ENCODE peak calls at places on chromosomes 5 and 9, in seven cellular contexts. One of them, this sample, is unnamed. For H3K27me3, the result is how much of the 10 kb centered on the place peaks cover.

GRCh38 chr5:133421394-133421793 is 190.9 kb downstream of the FSTL4 start:
- DNase-seq in fibroblast of lung: peak
- DNase-seq in HCT116: no peak
- DNase-seq in astrocyte: peak
- DNase-seq in GM23248: peak
- DNase-seq in PC-3: peak
- DNase-seq in IMR-90: no peak
- DNase-seq in this sample: peak

GRCh38 chr5:141952030-141952429 is 6.0 kb downstream of the PCDH12 start:
- DNase-seq in fibroblast of lung: no peak
- DNase-seq in HCT116: no peak
- DNase-seq in astrocyte: no peak
- DNase-seq in GM23248: no peak
- DNase-seq in PC-3: no peak
- DNase-seq in IMR-90: no peak
- DNase-seq in this sample: no peak

GRCh38 chr5:39024005-39024404 is 50.2 kb downstream of the RICTOR start:
- DNase-seq in fibroblast of lung: peak
- DNase-seq in HCT116: no peak
- DNase-seq in astrocyte: no peak
- DNase-seq in GM23248: no peak
- DNase-seq in PC-3: no peak
- DNase-seq in IMR-90: no peak
- DNase-seq in this sample: no peak

GRCh38 chr9:121620777-121621437 is 30.5 kb upstream of the DAB2IP start:
- DNase-seq in fibroblast of lung: peak
- DNase-seq in HCT116: no peak
- DNase-seq in astrocyte: no peak
- DNase-seq in GM23248: peak
- DNase-seq in PC-3: no peak
- DNase-seq in IMR-90: no peak
- DNase-seq in this sample: peak

GRCh38 chr5:32504923-32505596 is 60.5 kb upstream of the ZFR start:
- DNase-seq in fibroblast of lung: peak
- DNase-seq in HCT116: no peak
- DNase-seq in astrocyte: peak
- DNase-seq in GM23248: peak
- DNase-seq in PC-3: no peak
- DNase-seq in IMR-90: peak
- DNase-seq in this sample: peak

GRCh38 chr5:77635617-77636422 is 2.7 kb downstream of the OTP start:
- DNase-seq in fibroblast of lung: no peak
- DNase-seq in HCT116: no peak
- DNase-seq in astrocyte: no peak
- DNase-seq in GM23248: no peak
- DNase-seq in PC-3: peak
- DNase-seq in IMR-90: no peak
- DNase-seq in this sample: no peak

GRCh38 chr5:181181650-181182565 is 23.1 kb downstream of the TRIM7 start:
- DNase-seq in fibroblast of lung: peak
- DNase-seq in HCT116: peak
- DNase-seq in astrocyte: peak
- DNase-seq in GM23248: peak
- DNase-seq in PC-3: peak
- DNase-seq in IMR-90: peak
- DNase-seq in this sample: peak

GRCh38 chr9:14992516-14992915 is 82.3 kb upstream of the FREM1 start:
- DNase-seq in fibroblast of lung: no peak
- DNase-seq in HCT116: no peak
- DNase-seq in astrocyte: no peak
- DNase-seq in GM23248: peak
- DNase-seq in PC-3: no peak
- DNase-seq in IMR-90: no peak
- DNase-seq in this sample: no peak

GRCh38 chr5:14492341-14492964 is 89.1 kb upstream of the OTULINL start:
- DNase-seq in fibroblast of lung: no peak
- DNase-seq in HCT116: no peak
- DNase-seq in astrocyte: no peak
- DNase-seq in GM23248: no peak
- DNase-seq in PC-3: no peak
- DNase-seq in IMR-90: no peak
- DNase-seq in this sample: no peak

GRCh38 chr9:70054546-70054945 is 10.9 kb downstream of the MAMDC2 start:
- DNase-seq in fibroblast of lung: peak
- DNase-seq in HCT116: no peak
- DNase-seq in astrocyte: no peak
- DNase-seq in GM23248: no peak
- DNase-seq in PC-3: no peak
- DNase-seq in IMR-90: no peak
- DNase-seq in this sample: no peak

GRCh38 chr5:73853091-73853490 is 227.1 kb downstream of the ARHGEF28 start:
- DNase-seq in fibroblast of lung: peak
- DNase-seq in HCT116: no peak
- DNase-seq in astrocyte: peak
- DNase-seq in GM23248: peak
- DNase-seq in PC-3: peak
- DNase-seq in IMR-90: peak
- DNase-seq in this sample: no peak

GRCh38 chr9:101429736-101430135 is 5.8 kb downstream of the ALDOB start:
- DNase-seq in fibroblast of lung: no peak
- DNase-seq in HCT116: no peak
- DNase-seq in astrocyte: no peak
- DNase-seq in GM23248: no peak
- DNase-seq in PC-3: no peak
- DNase-seq in IMR-90: no peak
- DNase-seq in this sample: no peak

GRCh38 chr5:150567031-150567680 is 59.2 kb downstream of the NDST1 start:
- DNase-seq in fibroblast of lung: peak
- DNase-seq in HCT116: no peak
- DNase-seq in astrocyte: peak
- DNase-seq in GM23248: peak
- DNase-seq in PC-3: no peak
- DNase-seq in IMR-90: peak
- DNase-seq in this sample: no peak

GRCh38 chr5:127011151-127011550 is 19.2 kb downstream of the MARCHF3 start:
- DNase-seq in fibroblast of lung: peak
- DNase-seq in HCT116: no peak
- DNase-seq in astrocyte: peak
- DNase-seq in GM23248: peak
- DNase-seq in PC-3: peak
- DNase-seq in IMR-90: peak
- DNase-seq in this sample: no peak

GRCh38 chr5:86981898-86982297 is 285.8 kb upstream of the RASA1 start:
- DNase-seq in fibroblast of lung: no peak
- DNase-seq in HCT116: no peak
- DNase-seq in astrocyte: no peak
- DNase-seq in GM23248: no peak
- DNase-seq in PC-3: peak
- DNase-seq in IMR-90: no peak
- DNase-seq in this sample: no peak

GRCh38 chr5:136192526-136193395 is at the start of gene SMIM32:
- DNase-seq in fibroblast of lung: peak
- DNase-seq in HCT116: no peak
- DNase-seq in astrocyte: no peak
- DNase-seq in GM23248: peak
- DNase-seq in PC-3: no peak
- DNase-seq in IMR-90: no peak
- DNase-seq in this sample: no peak

GRCh38 chr9:134205636-134206316 is 41.4 kb upstream of the RNU6ATAC start:
- DNase-seq in fibroblast of lung: peak
- DNase-seq in HCT116: no peak
- DNase-seq in astrocyte: peak
- DNase-seq in GM23248: peak
- DNase-seq in PC-3: no peak
- DNase-seq in IMR-90: peak
- DNase-seq in this sample: peak

GRCh38 chr9:133830310-133830709 is 92.2 kb upstream of the SARDH start:
- DNase-seq in fibroblast of lung: no peak
- DNase-seq in HCT116: no peak
- DNase-seq in astrocyte: no peak
- DNase-seq in GM23248: peak
- DNase-seq in PC-3: no peak
- DNase-seq in IMR-90: peak
- DNase-seq in this sample: no peak

GRCh38 chr5:36393656-36394438 is 92.1 kb upstream of the RANBP3L start:
- DNase-seq in fibroblast of lung: no peak
- DNase-seq in HCT116: no peak
- DNase-seq in astrocyte: no peak
- DNase-seq in GM23248: no peak
- DNase-seq in PC-3: peak
- DNase-seq in IMR-90: no peak
- DNase-seq in this sample: no peak

GRCh38 chr5:36389245-36389644 is 87.5 kb upstream of the RANBP3L start:
- DNase-seq in fibroblast of lung: no peak
- DNase-seq in HCT116: no peak
- DNase-seq in astrocyte: no peak
- DNase-seq in GM23248: no peak
- DNase-seq in PC-3: no peak
- DNase-seq in IMR-90: no peak
- DNase-seq in this sample: no peak

GRCh38 chr5:36392818-36393217 is 91.1 kb upstream of the RANBP3L start:
- DNase-seq in fibroblast of lung: peak
- DNase-seq in HCT116: no peak
- DNase-seq in astrocyte: peak
- DNase-seq in GM23248: peak
- DNase-seq in PC-3: peak
- DNase-seq in IMR-90: peak
- DNase-seq in this sample: no peak

GRCh38 chr5:36390640-36391039 is 88.9 kb upstream of the RANBP3L start:
- DNase-seq in fibroblast of lung: no peak
- DNase-seq in HCT116: no peak
- DNase-seq in astrocyte: no peak
- DNase-seq in GM23248: no peak
- DNase-seq in PC-3: no peak
- DNase-seq in IMR-90: no peak
- DNase-seq in this sample: no peak

DNA sequence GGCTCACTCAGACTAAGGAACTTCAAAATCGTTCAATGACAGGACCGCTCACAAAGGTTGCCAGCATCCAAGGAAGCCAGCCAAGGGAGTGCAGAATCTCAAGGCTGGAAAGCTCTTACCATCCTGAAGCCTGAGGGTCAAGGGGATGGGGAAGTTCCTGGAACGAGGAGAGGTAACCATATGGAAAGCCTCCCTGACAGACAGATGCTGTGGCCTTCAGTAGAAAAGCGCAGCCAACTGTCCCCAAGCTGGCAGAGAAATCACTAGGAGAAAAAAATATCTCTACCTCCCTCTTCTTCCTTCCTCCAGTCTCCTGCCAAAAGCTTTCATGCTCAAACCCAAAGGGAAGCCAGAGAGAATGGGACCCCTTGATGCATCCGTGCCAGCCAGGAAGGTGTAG is 90.5 kb upstream of the RANBP3L start:
- DNase-seq in fibroblast of lung: no peak
- DNase-seq in HCT116: no peak
- DNase-seq in astrocyte: no peak
- DNase-seq in GM23248: no peak
- DNase-seq in PC-3: no peak
- DNase-seq in IMR-90: no peak
- DNase-seq in this sample: no peak
- H3K9ac ChIP-seq in fibroblast of lung: no peak
- H3K9ac ChIP-seq in HCT116: no peak
- H3K9ac ChIP-seq in astrocyte: no peak
- H3K9ac ChIP-seq in GM23248: no peak
- H3K9ac ChIP-seq in PC-3: no peak
- H3K9ac ChIP-seq in IMR-90: no peak
- H3K9ac ChIP-seq in this sample: no peak

DNA sequence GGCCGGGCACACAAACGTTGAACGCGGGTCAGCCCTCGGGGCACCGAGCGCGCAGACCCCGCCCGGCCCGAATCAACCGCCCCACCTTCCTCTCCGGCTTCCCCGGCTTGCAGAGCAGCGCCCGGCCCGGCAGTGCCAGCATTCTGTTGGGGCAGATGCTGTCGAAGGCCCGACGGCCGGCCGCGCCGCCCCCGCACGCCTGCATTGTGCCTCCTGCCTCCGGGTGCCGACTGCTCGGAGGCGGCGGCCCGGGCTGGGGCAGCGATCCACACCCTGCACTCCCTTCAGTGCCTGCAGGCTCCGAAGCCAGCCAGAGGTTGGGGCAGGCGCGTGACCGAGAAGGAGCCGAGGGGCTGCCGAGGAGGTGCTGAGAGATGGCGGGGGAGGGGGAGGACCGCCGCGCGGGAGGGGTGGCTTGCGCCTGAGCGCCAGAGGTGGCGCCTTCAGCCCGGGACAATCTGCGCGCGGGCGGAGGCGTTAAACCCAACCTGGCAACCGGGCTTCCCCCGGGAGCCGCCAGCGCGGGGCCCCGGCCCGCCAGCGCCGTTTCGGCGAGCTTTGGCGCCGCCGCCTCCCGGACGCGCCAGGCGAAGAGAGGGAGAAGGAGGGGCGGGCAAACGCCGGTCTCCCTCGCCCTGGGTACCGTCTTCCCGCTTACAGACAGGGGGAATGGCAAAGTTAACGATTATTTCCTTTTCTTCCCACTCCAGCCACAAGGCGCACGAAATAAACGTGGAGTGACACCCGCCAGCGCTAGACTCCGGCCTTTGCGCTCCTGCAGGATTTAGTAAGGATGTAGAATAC is at the start of gene MCIDAS:
- DNase-seq in fibroblast of lung: peak
- DNase-seq in HCT116: peak
- DNase-seq in astrocyte: no peak
- DNase-seq in GM23248: peak
- DNase-seq in PC-3: peak
- DNase-seq in IMR-90: peak
- DNase-seq in this sample: peak
- H3K27me3 ChIP-seq in fibroblast of lung: half or more
- H3K27me3 ChIP-seq in HCT116: under half
- H3K27me3 ChIP-seq in astrocyte: half or more
- H3K27me3 ChIP-seq in GM23248: half or more
- H3K27me3 ChIP-seq in PC-3: under half
- H3K27me3 ChIP-seq in IMR-90: half or more
- H3K27me3 ChIP-seq in this sample: under half

GRCh38 chr9:470041-470781 is 255.5 kb downstream of the DOCK8 start:
- DNase-seq in fibroblast of lung: peak
- DNase-seq in HCT116: peak
- DNase-seq in astrocyte: peak
- DNase-seq in GM23248: peak
- DNase-seq in PC-3: peak
- DNase-seq in IMR-90: peak
- DNase-seq in this sample: peak
- H3K9ac ChIP-seq in fibroblast of lung: no peak
- H3K9ac ChIP-seq in HCT116: peak
- H3K9ac ChIP-seq in astrocyte: peak
- H3K9ac ChIP-seq in GM23248: peak
- H3K9ac ChIP-seq in PC-3: peak
- H3K9ac ChIP-seq in IMR-90: peak
- H3K9ac ChIP-seq in this sample: peak

DNA sequence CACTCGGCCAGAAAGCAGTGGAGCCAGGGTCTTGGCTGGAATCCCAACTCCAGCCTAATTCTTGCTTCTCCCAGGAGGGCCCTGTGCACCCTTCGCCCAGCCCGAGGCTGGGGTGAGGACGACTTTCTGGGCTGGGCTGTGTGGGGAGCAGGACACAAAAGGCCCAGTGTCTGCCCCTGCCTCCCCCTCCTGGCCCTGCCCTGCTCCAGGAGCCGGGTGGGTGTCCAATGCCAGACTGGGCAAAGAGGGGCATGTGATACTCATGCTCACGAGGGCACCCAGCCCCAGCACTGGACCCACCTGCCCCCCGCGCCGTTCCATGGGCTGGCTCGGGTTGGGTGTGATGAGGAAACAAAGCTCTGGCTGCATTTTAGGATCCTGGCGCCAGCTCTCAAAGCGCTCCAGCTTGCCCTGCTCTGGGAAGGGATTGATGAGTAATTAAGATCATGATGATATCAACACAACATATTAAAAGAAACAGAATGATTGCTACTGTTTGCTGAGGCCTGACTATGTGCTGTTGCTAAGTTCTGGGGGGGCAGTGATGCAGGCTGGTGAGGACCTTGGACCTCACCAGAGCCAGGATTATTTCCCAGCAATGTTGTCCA is 30.7 kb downstream of the LHX2 start:
- DNase-seq in fibroblast of lung: no peak
- DNase-seq in HCT116: no peak
- DNase-seq in astrocyte: no peak
- DNase-seq in GM23248: peak
- DNase-seq in PC-3: no peak
- DNase-seq in IMR-90: no peak
- DNase-seq in this sample: no peak
- H3K27me3 ChIP-seq in fibroblast of lung: under half
- H3K27me3 ChIP-seq in HCT116: under half
- H3K27me3 ChIP-seq in astrocyte: half or more
- H3K27me3 ChIP-seq in GM23248: under half
- H3K27me3 ChIP-seq in PC-3: under half
- H3K27me3 ChIP-seq in IMR-90: half or more
- H3K27me3 ChIP-seq in this sample: under half